ENCODE peak calls at places on chromosomes 2 and 18, in six cellular contexts. Q is colonic mucosa; V is NCI-H1105 treated with DMSO at 0.1 percent for 48 hours; J is lower lobe of right lung; K is C1 segment of cervical spinal cord; T is effector memory CD8-positive, alpha-beta T cell. A is an unnamed sample.
A peak's percentile ranks its signal among the peaks of the same experiment; 100 is the strongest.

GRCh38 chr2:102703748-102704147 is 58.1 kb upstream of the TMEM182 start:
- DNase-seq in Q (no peak), K (no peak), T (no peak), V (peak; percentile 24), J (no peak), A (no peak)

GRCh38 chr18:80109676-80110078 is 615 bp downstream of the ADNP2 start:
- DNase-seq in Q (peak; percentile 57), T (no peak), K (peak; percentile 15), J (peak; percentile 60), V (peak; percentile 48), A (peak; percentile 18)

GRCh38 chr2:134120718-134121630 is 132.9 kb upstream of the MGAT5 start:
- DNase-seq in V (peak; percentile 25), K (peak; percentile 44), Q (peak; percentile 67), J (peak; percentile 80), T (peak; percentile 44), A (peak; percentile 46)

GRCh38 chr2:68901199-68901515 is 30.0 kb upstream of the BMP10 start:
- DNase-seq in T (no peak), V (no peak), K (no peak), Q (no peak), J (no peak), A (no peak)

GRCh38 chr2:20450201-20451108 is 3.6 kb downstream of the RHOB start:
- DNase-seq in T (no peak), J (no peak), Q (peak; percentile 34), V (no peak), K (peak; percentile 66), A (no peak)

GRCh38 chr2:172168917-172169346 is 66.2 kb upstream of the DLX2 start:
- DNase-seq in T (no peak), V (no peak), K (no peak), Q (no peak), J (no peak), A (no peak)

GRCh38 chr2:205655775-205656425 is 26.4 kb upstream of the NRP2 start:
- DNase-seq in Q (no peak), J (no peak), T (no peak), K (no peak), V (no peak), A (no peak)

GRCh38 chr2:169925968-169926367 is 98.7 kb downstream of the UBR3 start:
- DNase-seq in J (no peak), Q (no peak), K (no peak), T (no peak), V (no peak), A (no peak)

GRCh38 chr2:8003462-8004075 is 678.3 kb upstream of the ID2 start:
- DNase-seq in J (no peak), K (no peak), V (no peak), Q (no peak), T (no peak), A (no peak)

GRCh38 chr18:6566338-6566911 is 151.7 kb upstream of the L3MBTL4 start:
- DNase-seq in Q (no peak), V (no peak), J (no peak), T (no peak), K (no peak), A (no peak)

GRCh38 chr2:70123051-70123828 is 36.0 kb downstream of the PCBP1 start:
- DNase-seq in V (no peak), J (no peak), T (no peak), Q (peak; percentile 72), K (no peak), A (no peak)

GRCh38 chr2:186518291-186518690 is 32.2 kb downstream of the ZC3H15 start:
- DNase-seq in K (no peak), T (no peak), Q (no peak), V (no peak), J (no peak), A (no peak)

GRCh38 chr2:159817278-159817677 is 19.3 kb upstream of the CD302 start:
- DNase-seq in J (no peak), V (no peak), T (no peak), K (no peak), Q (no peak), A (no peak)

GRCh38 chr2:63698825-63699548 is 110.2 kb downstream of the MDH1 start:
- DNase-seq in V (peak; percentile 27), J (no peak), T (no peak), K (no peak), Q (peak; percentile 67), A (peak; percentile 63)

GRCh38 chr2:223641062-223641461 is 38.9 kb upstream of the SCG2 start:
- DNase-seq in J (no peak), V (no peak), T (no peak), K (no peak), Q (no peak), A (no peak)

GRCh38 chr2:37590119-37590571 is 81.3 kb downstream of the CDC42EP3 start:
- DNase-seq in T (no peak), Q (no peak), K (no peak), V (no peak), J (no peak), A (no peak)

GRCh38 chr2:222861411-222862067 is 703 bp downstream of the ACSL3 start:
- DNase-seq in T (peak; percentile 35), Q (peak; percentile 44), V (no peak), J (peak; percentile 77), K (peak; percentile 40), A (no peak)

A was measured in CD4-positive, CD25-positive, alpha-beta regulatory T cell.